ENCODE peak calls at places on chromosomes 7 and 10, in seven cellular contexts. One of them, this sample, is unnamed.

GRCh38 chr10:77405771-77406241 is 231.8 kb downstream of the KCNMA1 start:
- DNase-seq in activated T-cell treated with anti-CD3 and anti-CD28 coated beads for 48 hours: peak
- DNase-seq in B cell: no peak
- DNase-seq in testis: peak
- DNase-seq in CD8-positive, alpha-beta T cell: no peak
- DNase-seq in nucleus accumbens: no peak
- DNase-seq in endodermal cell: peak
- DNase-seq in this sample: no peak

GRCh38 chr7:156194813-156195212 is 382.6 kb upstream of the SHH start:
- DNase-seq in testis: no peak
- DNase-seq in nucleus accumbens: no peak
- DNase-seq in CD8-positive, alpha-beta T cell: no peak
- DNase-seq in endodermal cell: no peak
- DNase-seq in B cell: no peak
- DNase-seq in activated T-cell treated with anti-CD3 and anti-CD28 coated beads for 48 hours: no peak
- DNase-seq in this sample: no peak

GRCh38 chr10:107814865-107815487 is 650.5 kb upstream of the SORCS1 start:
- DNase-seq in activated T-cell treated with anti-CD3 and anti-CD28 coated beads for 48 hours: no peak
- DNase-seq in endodermal cell: peak
- DNase-seq in testis: peak
- DNase-seq in B cell: no peak
- DNase-seq in nucleus accumbens: peak
- DNase-seq in CD8-positive, alpha-beta T cell: no peak
- DNase-seq in this sample: peak

GRCh38 chr10:124560377-124560776 is 98.8 kb downstream of the LHPP start:
- DNase-seq in endodermal cell: no peak
- DNase-seq in CD8-positive, alpha-beta T cell: no peak
- DNase-seq in activated T-cell treated with anti-CD3 and anti-CD28 coated beads for 48 hours: no peak
- DNase-seq in B cell: peak
- DNase-seq in testis: peak
- DNase-seq in nucleus accumbens: no peak
- DNase-seq in this sample: no peak

GRCh38 chr7:75762350-75762917 is 9.6 kb downstream of the CCL26 start:
- DNase-seq in B cell: no peak
- DNase-seq in CD8-positive, alpha-beta T cell: no peak
- DNase-seq in activated T-cell treated with anti-CD3 and anti-CD28 coated beads for 48 hours: no peak
- DNase-seq in testis: no peak
- DNase-seq in endodermal cell: no peak
- DNase-seq in nucleus accumbens: peak
- DNase-seq in this sample: no peak

GRCh38 chr7:111107989-111108388 is 17.1 kb downstream of the LRRN3 start:
- DNase-seq in nucleus accumbens: no peak
- DNase-seq in B cell: no peak
- DNase-seq in activated T-cell treated with anti-CD3 and anti-CD28 coated beads for 48 hours: no peak
- DNase-seq in CD8-positive, alpha-beta T cell: no peak
- DNase-seq in testis: no peak
- DNase-seq in endodermal cell: no peak
- DNase-seq in this sample: no peak

GRCh38 chr7:27560706-27561235 is 101.9 kb downstream of the HIBADH start:
- DNase-seq in endodermal cell: no peak
- DNase-seq in testis: no peak
- DNase-seq in B cell: no peak
- DNase-seq in activated T-cell treated with anti-CD3 and anti-CD28 coated beads for 48 hours: no peak
- DNase-seq in CD8-positive, alpha-beta T cell: no peak
- DNase-seq in nucleus accumbens: no peak
- DNase-seq in this sample: no peak

GRCh38 chr7:44144968-44145418 is 3.9 kb upstream of the MYL7 start:
- DNase-seq in activated T-cell treated with anti-CD3 and anti-CD28 coated beads for 48 hours: no peak
- DNase-seq in nucleus accumbens: no peak
- DNase-seq in endodermal cell: no peak
- DNase-seq in testis: no peak
- DNase-seq in B cell: no peak
- DNase-seq in CD8-positive, alpha-beta T cell: no peak
- DNase-seq in this sample: no peak

GRCh38 chr7:107715531-107715930 is 28.4 kb upstream of the CBLL1 start:
- DNase-seq in testis: no peak
- DNase-seq in endodermal cell: no peak
- DNase-seq in activated T-cell treated with anti-CD3 and anti-CD28 coated beads for 48 hours: no peak
- DNase-seq in CD8-positive, alpha-beta T cell: no peak
- DNase-seq in B cell: no peak
- DNase-seq in nucleus accumbens: no peak
- DNase-seq in this sample: no peak

This sample was measured in activated naive CD4-positive, alpha-beta T cell treated with anti-CD3 and anti-CD28 coated beads, Interleukin-2, amount 50 U/mL, for 72 hours.